ENCODE peak calls at places on chromosomes 6 and 20, in five cellular contexts. One of them, this sample, is unnamed.

GRCh38 chr6:30614044-30614842 is 2.8 kb downstream of the PPP1R10 start:
- DNase-seq in A549: no peak
- DNase-seq in K562: peak; percentile 55
- DNase-seq in HepG2: no peak
- DNase-seq in endothelial cell of umbilical vein: peak; percentile 14
- DNase-seq in this sample: no peak

GRCh38 chr6:45949256-45949655 is 66.4 kb downstream of the CLIC5 start:
- DNase-seq in A549: no peak
- DNase-seq in K562: no peak
- DNase-seq in HepG2: no peak
- DNase-seq in endothelial cell of umbilical vein: no peak
- DNase-seq in this sample: no peak

GRCh38 chr6:158852312-158853071 is 33.3 kb upstream of the EZR start:
- DNase-seq in A549: no peak
- DNase-seq in K562: no peak
- DNase-seq in HepG2: no peak
- DNase-seq in endothelial cell of umbilical vein: no peak
- DNase-seq in this sample: no peak

GRCh38 chr6:152099816-152100618 is 292.5 kb downstream of the ESR1 start:
- DNase-seq in A549: no peak
- DNase-seq in K562: no peak
- DNase-seq in HepG2: no peak
- DNase-seq in endothelial cell of umbilical vein: peak; percentile 68
- DNase-seq in this sample: peak; percentile 43

GRCh38 chr6:16651871-16652270 is 109.4 kb downstream of the ATXN1 start:
- DNase-seq in A549: no peak
- DNase-seq in K562: no peak
- DNase-seq in HepG2: no peak
- DNase-seq in endothelial cell of umbilical vein: no peak
- DNase-seq in this sample: no peak

GRCh38 chr6:25173951-25174474 is 105.2 kb upstream of the CARMIL1 start:
- DNase-seq in A549: peak; percentile 23
- DNase-seq in K562: no peak
- DNase-seq in HepG2: peak; percentile 60
- DNase-seq in endothelial cell of umbilical vein: peak; percentile 93
- DNase-seq in this sample: peak; percentile 78

GRCh38 chr20:44646023-44646640 is 5.4 kb downstream of the ADA start:
- DNase-seq in A549: no peak
- DNase-seq in K562: no peak
- DNase-seq in HepG2: no peak
- DNase-seq in endothelial cell of umbilical vein: peak; percentile 65
- DNase-seq in this sample: peak; percentile 97

GRCh38 chr6:132253906-132254305 is 147.4 kb downstream of the MOXD1 start:
- DNase-seq in A549: no peak
- DNase-seq in K562: no peak
- DNase-seq in HepG2: no peak
- DNase-seq in endothelial cell of umbilical vein: no peak
- DNase-seq in this sample: no peak

GRCh38 chr6:80939936-80940335 is 812.5 kb downstream of the TENT5A start:
- DNase-seq in A549: no peak
- DNase-seq in K562: no peak
- DNase-seq in HepG2: no peak
- DNase-seq in endothelial cell of umbilical vein: no peak
- DNase-seq in this sample: no peak

GRCh38 chr20:52801628-52802006 is 170.5 kb upstream of the TSHZ2 start:
- DNase-seq in A549: no peak
- DNase-seq in K562: no peak
- DNase-seq in HepG2: no peak
- DNase-seq in endothelial cell of umbilical vein: no peak
- DNase-seq in this sample: no peak

GRCh38 chr6:36358235-36358915 is 21.7 kb upstream of the BNIP5 start:
- DNase-seq in A549: no peak
- DNase-seq in K562: peak; percentile 52
- DNase-seq in HepG2: peak; percentile 34
- DNase-seq in endothelial cell of umbilical vein: peak; percentile 62
- DNase-seq in this sample: no peak

DNA sequence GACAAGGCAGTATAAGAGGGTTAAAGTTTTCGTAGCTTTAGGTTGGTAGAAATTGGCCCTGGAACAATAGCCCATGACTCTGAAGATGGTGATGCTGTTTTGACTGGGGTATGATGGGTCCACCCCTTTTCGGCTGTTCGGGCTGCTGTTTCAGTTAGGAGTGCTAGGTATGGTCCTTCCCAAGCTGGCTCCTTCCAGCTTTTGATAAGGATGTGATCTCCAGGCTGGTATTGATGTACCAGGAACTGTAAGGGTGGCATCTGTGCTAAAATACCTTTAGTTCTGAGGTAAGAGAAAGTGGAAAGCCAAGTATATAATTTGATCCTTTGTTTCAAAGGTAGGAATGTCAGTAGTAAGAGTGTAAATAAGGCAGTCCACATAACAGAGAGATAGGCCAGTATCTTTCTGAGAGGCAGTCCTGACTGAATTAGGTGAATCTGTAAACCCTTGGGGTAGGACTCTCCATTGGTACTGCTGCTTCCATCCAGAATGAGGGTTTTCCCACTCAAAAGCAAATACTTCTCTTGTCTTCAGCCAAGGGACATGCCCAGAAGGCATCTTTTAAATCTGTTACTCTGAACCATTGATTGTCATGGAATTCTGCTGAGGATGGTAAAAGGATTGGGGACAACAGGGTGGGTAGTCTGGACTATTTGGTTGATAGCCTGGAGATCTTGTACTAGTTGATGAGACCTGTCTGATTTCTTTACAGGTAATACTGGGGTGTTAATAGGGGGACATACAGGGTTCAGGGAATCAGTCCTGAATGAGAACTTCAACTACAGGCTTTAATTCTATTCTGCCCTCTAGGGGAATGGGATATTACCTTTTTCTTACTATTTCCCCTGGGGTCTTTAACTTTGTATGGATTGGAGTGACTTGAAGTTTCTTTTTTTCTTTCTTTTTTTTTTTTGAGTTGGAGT is 6.1 kb upstream of the ZNFX1 start:
- DNase-seq in A549: no peak
- DNase-seq in K562: peak; percentile 26
- DNase-seq in HepG2: peak; percentile 48
- DNase-seq in endothelial cell of umbilical vein: no peak
- DNase-seq in this sample: peak; percentile 34
- TF ChIP-seq POLR2A in A549: no peak
- TF ChIP-seq POLR2A in K562: peak; percentile 58
- TF ChIP-seq POLR2A in HepG2: peak; percentile 73
- TF ChIP-seq POLR2A in endothelial cell of umbilical vein: peak; percentile 19
- TF ChIP-seq POLR2A in this sample: no peak

GRCh38 chr20:2700913-2701620 is 8.5 kb downstream of the EBF4 start:
- DNase-seq in A549: no peak
- DNase-seq in K562: no peak
- DNase-seq in HepG2: no peak
- DNase-seq in endothelial cell of umbilical vein: no peak
- DNase-seq in this sample: no peak

GRCh38 chr20:2701671-2702081 is 9.1 kb downstream of the EBF4 start:
- DNase-seq in A549: no peak
- DNase-seq in K562: no peak
- DNase-seq in HepG2: no peak
- DNase-seq in endothelial cell of umbilical vein: no peak
- DNase-seq in this sample: no peak

GRCh38 chr20:2698912-2699311 is 6.3 kb downstream of the EBF4 start:
- DNase-seq in A549: no peak
- DNase-seq in K562: no peak
- DNase-seq in HepG2: no peak
- DNase-seq in endothelial cell of umbilical vein: no peak
- DNase-seq in this sample: no peak

GRCh38 chr20:2698186-2698817 is 5.7 kb downstream of the EBF4 start:
- DNase-seq in A549: no peak
- DNase-seq in K562: no peak
- DNase-seq in HepG2: no peak
- DNase-seq in endothelial cell of umbilical vein: no peak
- DNase-seq in this sample: no peak

DNA sequence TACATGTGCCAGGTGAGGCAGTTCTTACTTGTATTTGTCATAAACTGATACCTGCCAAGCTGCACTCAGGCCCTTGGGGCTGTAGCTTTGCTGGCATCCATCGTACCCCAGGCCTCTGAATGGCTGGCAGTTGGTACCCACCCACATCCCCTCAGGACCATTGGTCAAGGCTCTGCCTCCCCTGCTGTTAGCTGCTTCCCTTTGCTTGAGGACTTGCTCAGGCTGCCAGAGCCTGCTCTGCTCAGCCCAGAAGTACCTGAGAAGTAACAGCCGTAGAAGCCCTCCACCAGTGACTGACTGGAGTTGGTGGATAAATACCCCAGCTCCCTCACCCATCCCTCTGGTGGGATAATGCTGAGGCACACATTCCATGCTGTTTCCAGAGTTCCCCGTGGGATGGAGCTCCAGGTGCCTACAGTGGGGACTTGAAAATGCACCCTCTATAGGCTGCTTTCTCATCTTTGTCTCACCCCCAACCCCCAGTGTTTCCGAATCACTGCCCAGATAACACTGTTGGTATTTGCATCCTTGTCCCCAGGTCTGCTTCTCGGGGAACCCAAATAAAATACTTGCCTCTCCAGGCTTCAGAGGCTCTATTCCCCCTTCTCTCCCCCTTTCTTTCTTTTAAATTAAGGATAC is 7.3 kb downstream of the EBF4 start:
- DNase-seq in A549: no peak
- DNase-seq in K562: no peak
- DNase-seq in HepG2: no peak
- DNase-seq in endothelial cell of umbilical vein: no peak
- DNase-seq in this sample: no peak
- TF ChIP-seq CTCF in A549: no peak
- TF ChIP-seq CTCF in K562: peak; percentile 25
- TF ChIP-seq CTCF in HepG2: peak; percentile 17
- TF ChIP-seq CTCF in endothelial cell of umbilical vein: no peak
- TF ChIP-seq CTCF in this sample: no peak

GRCh38 chr20:5140195-5140594 is 13.4 kb downstream of the CDS2 start:
- DNase-seq in A549: no peak
- DNase-seq in K562: no peak
- DNase-seq in HepG2: no peak
- DNase-seq in endothelial cell of umbilical vein: no peak
- DNase-seq in this sample: no peak
- TF ChIP-seq MYC in A549: no peak
- TF ChIP-seq MYC in K562: no peak
- TF ChIP-seq MYC in HepG2: no peak
- TF ChIP-seq MYC in endothelial cell of umbilical vein: no peak
- TF ChIP-seq MYC in this sample: no peak

DNA sequence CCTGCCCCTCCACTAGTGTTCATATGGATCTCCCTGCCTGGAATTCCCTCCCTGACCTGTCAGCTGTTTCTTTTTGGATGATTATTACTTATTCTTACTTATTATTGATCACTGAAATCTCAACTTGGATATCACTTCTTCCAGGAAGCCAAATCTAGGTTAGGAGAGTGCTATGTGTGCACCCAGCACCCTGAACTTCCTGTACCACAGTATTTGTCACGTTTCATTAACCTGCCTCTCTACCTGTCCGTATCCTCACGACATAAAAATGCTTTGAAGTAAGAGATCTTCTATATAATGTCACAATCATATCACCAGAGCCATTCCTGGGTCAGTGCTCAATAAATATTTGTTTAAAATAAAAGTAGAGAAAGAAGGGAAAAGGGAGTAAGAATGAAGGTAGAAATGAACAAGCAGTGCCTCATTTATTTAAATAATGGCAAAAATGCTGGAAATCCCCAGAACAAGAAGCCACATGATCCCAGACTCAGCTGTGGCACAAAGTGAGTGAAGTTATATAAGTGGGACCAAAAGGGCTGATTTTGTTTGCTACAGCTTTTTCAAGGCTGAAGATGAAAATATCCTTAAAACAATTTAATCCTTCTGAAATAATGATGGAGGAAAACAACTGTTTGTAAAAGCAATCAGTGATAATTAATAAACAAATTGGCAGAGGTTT is 88.0 kb upstream of the MANEA start:
- DNase-seq in A549: no peak
- DNase-seq in K562: no peak
- DNase-seq in HepG2: no peak
- DNase-seq in endothelial cell of umbilical vein: no peak
- DNase-seq in this sample: no peak
- TF ChIP-seq POLR2A in A549: no peak
- TF ChIP-seq POLR2A in K562: no peak
- TF ChIP-seq POLR2A in HepG2: no peak
- TF ChIP-seq POLR2A in endothelial cell of umbilical vein: no peak
- TF ChIP-seq POLR2A in this sample: no peak

DNA sequence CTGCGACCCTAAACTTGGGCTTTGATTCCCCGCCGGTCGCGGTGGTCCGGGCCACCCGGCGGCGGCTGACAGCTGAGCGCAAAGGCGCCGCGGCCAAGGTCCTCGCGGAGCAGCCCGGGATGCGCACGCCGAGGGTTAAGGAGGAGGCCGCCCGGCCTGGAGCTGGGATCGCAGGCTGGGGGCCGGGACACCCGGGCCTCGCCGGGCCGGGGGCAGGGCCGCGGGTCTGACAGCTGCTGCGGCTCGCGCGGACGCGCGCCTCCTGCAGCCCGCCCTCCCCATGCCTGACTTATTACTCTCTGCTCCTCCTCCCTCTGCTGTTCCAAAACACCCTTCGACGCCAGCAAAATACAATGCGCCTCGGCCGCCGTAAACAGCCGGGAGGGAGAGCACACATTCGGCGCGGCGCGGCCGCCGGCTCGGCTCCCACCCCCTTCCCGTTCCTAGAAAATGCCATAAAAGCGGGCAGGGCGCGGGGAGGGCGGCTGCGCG is 743 bp downstream of the BACH2 start:
- DNase-seq in A549: peak; percentile 8
- DNase-seq in K562: peak; percentile 67
- DNase-seq in HepG2: no peak
- DNase-seq in endothelial cell of umbilical vein: peak; percentile 73
- DNase-seq in this sample: peak; percentile 52
- TF ChIP-seq CTCF in A549: no peak
- TF ChIP-seq CTCF in K562: no peak
- TF ChIP-seq CTCF in HepG2: no peak
- TF ChIP-seq CTCF in endothelial cell of umbilical vein: no peak
- TF ChIP-seq CTCF in this sample: no peak

DNA sequence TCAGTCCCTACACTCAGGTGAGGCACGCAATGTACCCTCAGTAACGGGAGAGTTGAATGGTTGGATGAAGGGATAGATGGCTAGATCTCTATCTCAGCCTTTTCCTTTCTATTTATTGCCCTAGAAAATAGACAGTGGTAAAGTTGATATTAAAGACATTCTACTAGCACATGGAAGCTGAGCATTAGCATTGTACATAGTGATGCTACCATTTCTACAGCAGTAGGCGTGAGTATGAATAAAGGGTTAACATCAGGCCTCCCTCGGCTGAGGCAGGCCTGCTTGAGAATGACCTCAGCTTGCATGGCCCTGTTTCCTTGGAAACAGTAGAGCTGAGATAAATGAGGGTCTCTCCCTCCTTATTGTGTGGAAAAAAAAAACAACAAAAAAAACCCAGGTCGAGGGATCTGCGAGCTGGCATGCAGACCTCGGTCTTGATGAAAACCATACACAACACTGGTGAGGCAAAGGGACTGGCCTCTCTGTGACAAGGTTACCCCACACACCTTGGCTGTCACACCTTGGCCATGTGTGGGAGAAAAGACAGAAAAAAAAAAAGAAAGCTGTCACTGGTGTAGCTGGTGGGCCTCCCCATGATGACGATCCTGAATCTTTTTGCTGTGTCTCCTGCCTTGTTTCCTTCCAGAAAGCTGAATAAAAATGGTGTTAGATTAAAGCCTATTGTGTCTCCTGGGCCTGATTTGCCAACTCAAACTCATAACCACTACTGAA is 160.0 kb downstream of the HACE1 start:
- DNase-seq in A549: no peak
- DNase-seq in K562: no peak
- DNase-seq in HepG2: no peak
- DNase-seq in endothelial cell of umbilical vein: no peak
- DNase-seq in this sample: no peak
- TF ChIP-seq MYC in A549: no peak
- TF ChIP-seq MYC in K562: no peak
- TF ChIP-seq MYC in HepG2: no peak
- TF ChIP-seq MYC in endothelial cell of umbilical vein: no peak
- TF ChIP-seq MYC in this sample: no peak

This sample was measured in NB4.